ENCODE peak calls at places on chromosomes 3 and 15, in eight cellular contexts. G is AG09319, W is choroid plexus epithelial cell, D is HepG2, H is glutamatergic neuron, F is AG04449, P is uterus, N is K562. X is an unnamed sample.
A peak's percentile ranks its signal among the peaks of the same experiment; 100 is the strongest.

GRCh38 chr3:17190353-17191078 is 305.8 kb downstream of the PLCL2 start:
- DNase-seq in G (no peak), W (no peak), D (no peak), H (no peak), F (no peak), P (no peak), N (no peak), X (no peak)

GRCh38 chr15:88571153-88572029 is 24.9 kb upstream of the DET1 start:
- DNase-seq in G (no peak), W (no peak), D (no peak), H (no peak), F (no peak), P (no peak), N (no peak), X (no peak)

GRCh38 chr3:133662256-133662773 is 574 bp upstream of the TOPBP1 start:
- DNase-seq in G (no peak), W (peak; percentile 47), D (peak; percentile 71), H (no peak), F (no peak), P (no peak), N (peak; percentile 38), X (peak; percentile 45)

GRCh38 chr3:55296035-55296434 is 191.1 kb downstream of the WNT5A start:
- DNase-seq in G (no peak), W (peak; percentile 58), D (no peak), H (no peak), F (no peak), P (no peak), N (no peak), X (no peak)

GRCh38 chr3:11717768-11718581 is 74.3 kb upstream of the VGLL4 start:
- DNase-seq in G (no peak), W (peak; percentile 67), D (peak; percentile 53), H (no peak), F (no peak), P (peak; percentile 24), N (no peak), X (no peak)

GRCh38 chr3:5035692-5036535 is 56.7 kb downstream of the BHLHE40 start:
- DNase-seq in G (no peak), W (no peak), D (no peak), H (no peak), F (no peak), P (no peak), N (no peak), X (no peak)

GRCh38 chr3:134250717-134251220 is at the start of gene RYK:
- DNase-seq in G (peak; percentile 34), W (peak; percentile 64), D (peak; percentile 83), H (peak; percentile 86), F (no peak), P (peak; percentile 67), N (peak; percentile 80), X (peak; percentile 90)

GRCh38 chr3:123036352-123037014 is 8.9 kb upstream of the SEMA5B start:
- DNase-seq in G (peak; percentile 30), W (peak; percentile 76), D (peak; percentile 24), H (no peak), F (no peak), P (no peak), N (no peak), X (no peak)

GRCh38 chr3:184361932-184362667 is 590 bp downstream of the POLR2H start:
- DNase-seq in G (no peak), W (peak; percentile 57), D (no peak), H (peak; percentile 65), F (no peak), P (no peak), N (peak; percentile 54), X (peak; percentile 50)

GRCh38 chr3:151047636-151048035 is 37.8 kb upstream of the MED12L start:
- DNase-seq in G (no peak), W (peak; percentile 58), D (no peak), H (no peak), F (no peak), P (no peak), N (peak; percentile 64), X (no peak)

GRCh38 chr15:82849556-82850241 is 40.3 kb downstream of the WHAMM start:
- DNase-seq in G (peak; percentile 62), W (peak; percentile 91), D (peak; percentile 73), H (peak; percentile 76), F (no peak), P (peak; percentile 27), N (peak; percentile 92), X (peak; percentile 78)

GRCh38 chr3:128309026-128309425 is 155.7 kb downstream of the EEFSEC start:
- DNase-seq in G (no peak), W (no peak), D (no peak), H (no peak), F (no peak), P (no peak), N (no peak), X (no peak)

GRCh38 chr15:22968356-22968755 is 11.8 kb downstream of the CYFIP1 start:
- DNase-seq in G (no peak), W (peak; percentile 96), D (no peak), H (no peak), F (peak; percentile 59), P (no peak), N (no peak), X (no peak)

GRCh38 chr3:53593611-53594010 is 99.2 kb downstream of the CACNA1D start:
- DNase-seq in G (no peak), W (no peak), D (no peak), H (no peak), F (no peak), P (no peak), N (no peak), X (no peak)

DNA sequence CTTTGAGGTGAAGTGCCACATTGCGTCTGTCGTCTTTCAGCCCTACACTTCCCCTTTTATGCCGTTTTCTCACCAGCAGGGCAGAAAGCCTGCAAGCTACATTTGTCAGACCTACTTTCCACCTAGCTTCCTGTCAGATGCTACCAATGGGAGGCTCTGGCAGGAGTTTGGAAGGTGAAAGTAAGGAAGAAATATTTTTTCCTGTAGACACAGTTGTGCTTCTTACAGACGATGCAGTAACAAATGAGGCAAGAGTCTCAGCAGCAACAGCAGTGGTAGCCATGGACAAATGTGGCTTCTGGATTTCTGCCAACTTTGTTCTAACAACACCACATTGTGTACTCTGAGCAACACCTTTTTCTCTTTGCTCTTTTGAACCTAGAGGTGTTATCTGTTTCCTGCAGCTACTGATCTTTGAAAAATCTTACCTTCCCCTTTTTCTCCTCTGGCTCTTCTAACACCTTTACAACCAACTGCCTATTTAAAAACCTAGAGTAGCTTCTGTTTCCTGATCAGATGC is 70.6 kb upstream of the STT3B start:
- DNase-seq in G (no peak), W (peak; percentile 23), D (peak; percentile 37), H (no peak), F (no peak), P (no peak), N (no peak), X (peak; percentile 32)
- TF ChIP-seq CTCF in G (no peak), W (no peak), D (no peak), H (no peak), F (no peak), P (no peak), N (peak; percentile 20), X (no peak)

GRCh38 chr15:35752134-35752466 is 206.1 kb upstream of the DPH6 start:
- DNase-seq in G (no peak), W (no peak), D (no peak), H (no peak), F (no peak), P (no peak), N (no peak), X (no peak)
- TF ChIP-seq CTCF in G (no peak), W (no peak), D (no peak), H (no peak), F (no peak), P (no peak), N (no peak), X (no peak)

GRCh38 chr3:8113649-8114048 is 388.0 kb upstream of the LMCD1 start:
- DNase-seq in G (no peak), W (no peak), D (no peak), H (no peak), F (no peak), P (no peak), N (no peak), X (no peak)

DNA sequence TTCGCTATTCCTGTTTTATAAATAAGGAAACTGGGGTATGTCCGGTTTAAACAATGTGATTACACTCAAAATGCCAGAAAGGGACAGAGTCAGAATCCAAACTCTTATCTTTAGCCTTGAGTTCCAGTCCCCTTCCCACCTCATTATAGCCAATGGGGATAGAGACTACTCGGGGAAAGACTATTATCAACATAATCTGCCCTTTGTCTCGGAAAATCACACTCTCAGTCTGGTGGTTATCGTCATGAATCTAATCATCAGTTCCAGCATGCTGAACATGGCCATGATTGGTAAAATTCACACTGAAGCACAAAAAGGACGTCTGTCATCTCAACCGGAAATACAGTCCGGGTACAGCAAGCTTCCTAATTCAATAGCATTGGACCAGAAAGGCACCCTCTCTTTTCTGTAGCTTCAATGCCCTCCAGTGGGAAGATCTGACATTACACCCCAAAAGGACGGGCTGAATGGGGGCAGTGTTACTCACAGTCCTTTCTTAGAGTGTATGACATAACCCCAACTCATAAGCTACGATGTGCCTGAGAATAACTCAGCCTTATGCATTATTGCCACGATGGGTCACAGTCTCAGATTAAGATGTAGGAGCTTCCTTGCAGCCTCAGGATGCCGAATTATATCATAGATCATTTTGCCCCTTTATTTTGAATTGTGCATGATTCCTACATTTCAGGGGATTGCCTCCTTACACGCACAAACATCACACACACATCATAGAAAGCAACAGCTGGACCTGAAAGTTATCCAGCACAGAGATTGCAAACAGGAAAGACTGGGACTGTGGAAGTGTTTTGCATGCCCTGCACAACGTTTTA is 390.4 kb upstream of the LMCD1 start:
- DNase-seq in G (no peak), W (peak; percentile 66), D (peak; percentile 46), H (peak; percentile 67), F (no peak), P (no peak), N (peak; percentile 22), X (peak; percentile 38)
- TF ChIP-seq CTCF in G (peak; percentile 56), W (peak; percentile 76), D (peak; percentile 74), H (peak; percentile 84), F (peak; percentile 67), P (peak; percentile 64), N (peak; percentile 45), X (peak; percentile 68)

DNA sequence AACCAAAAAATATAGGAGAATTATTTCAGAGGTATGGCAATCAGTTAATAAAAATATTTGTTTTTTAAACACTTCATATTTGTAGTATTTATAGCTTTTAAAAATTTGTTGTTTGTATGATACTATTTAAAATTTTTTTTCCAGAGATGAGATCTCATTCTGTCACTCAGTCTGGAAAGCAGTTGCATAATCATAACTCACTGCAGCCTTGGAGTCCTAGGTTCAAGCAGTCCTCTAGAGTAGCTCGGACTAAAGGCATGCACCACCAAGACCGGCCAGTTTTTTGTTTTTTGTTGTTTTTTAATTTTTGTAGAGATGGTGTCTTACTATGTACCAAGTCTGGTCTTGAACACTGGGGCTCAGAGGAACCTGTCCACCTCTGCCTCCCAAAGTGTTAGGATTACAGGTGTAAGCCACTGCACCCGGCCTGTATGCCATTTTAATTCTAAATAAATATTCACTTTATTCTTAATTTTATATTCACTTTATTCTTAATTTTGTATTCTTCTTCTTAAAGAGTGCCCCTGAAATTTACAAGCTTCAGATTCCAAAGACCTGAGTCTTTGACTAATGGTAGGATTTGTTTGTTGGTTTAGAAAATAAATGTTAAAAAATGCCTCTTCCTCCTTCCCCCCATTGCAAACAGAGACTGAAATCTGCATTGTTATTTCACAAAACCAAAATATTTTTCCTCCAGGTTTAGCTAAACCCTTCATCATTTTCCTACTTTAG is 9.4 kb downstream of the TGFBR2 start:
- DNase-seq in G (no peak), W (no peak), D (no peak), H (no peak), F (no peak), P (no peak), N (no peak), X (no peak)
- TF ChIP-seq CTCF in G (no peak), W (no peak), D (no peak), H (no peak), F (no peak), P (no peak), N (no peak), X (no peak)

X was measured in GM10248.